ENCODE peak calls at places on chromosome 5, in four cellular contexts. One of them, this sample, is unnamed.

GRCh38 chr5:136285501-136285900 is 79.8 kb downstream of the TRPC7 start:
- DNase-seq in astrocyte: no peak
- DNase-seq in bronchial epithelial cell: no peak
- DNase-seq in colonic mucosa: no peak
- DNase-seq in this sample: peak

GRCh38 chr5:394671-395155 is 48.3 kb upstream of the EXOC3 start:
- DNase-seq in astrocyte: no peak
- DNase-seq in bronchial epithelial cell: no peak
- DNase-seq in colonic mucosa: peak
- DNase-seq in this sample: no peak

GRCh38 chr5:74626386-74627222 is 13.9 kb downstream of the ENC1 start:
- DNase-seq in astrocyte: no peak
- DNase-seq in bronchial epithelial cell: no peak
- DNase-seq in colonic mucosa: peak
- DNase-seq in this sample: no peak

GRCh38 chr5:58261605-58262004 is 198.3 kb downstream of the PLK2 start:
- DNase-seq in astrocyte: peak
- DNase-seq in bronchial epithelial cell: peak
- DNase-seq in colonic mucosa: no peak
- DNase-seq in this sample: peak

GRCh38 chr5:163190283-163190682 is 247.1 kb upstream of the CCNG1 start:
- DNase-seq in astrocyte: no peak
- DNase-seq in bronchial epithelial cell: no peak
- DNase-seq in colonic mucosa: no peak
- DNase-seq in this sample: no peak

GRCh38 chr5:119524461-119524860 is 72.2 kb downstream of the HSD17B4 start:
- DNase-seq in astrocyte: no peak
- DNase-seq in bronchial epithelial cell: no peak
- DNase-seq in colonic mucosa: no peak
- DNase-seq in this sample: peak

GRCh38 chr5:14153071-14153864 is 10.1 kb downstream of the TRIO start:
- DNase-seq in astrocyte: no peak
- DNase-seq in bronchial epithelial cell: no peak
- DNase-seq in colonic mucosa: no peak
- DNase-seq in this sample: no peak

GRCh38 chr5:32531885-32532520 is 53.4 kb upstream of the SUB1 start:
- DNase-seq in astrocyte: peak
- DNase-seq in bronchial epithelial cell: peak
- DNase-seq in colonic mucosa: no peak
- DNase-seq in this sample: peak

GRCh38 chr5:76620166-76620565 is 3.0 kb downstream of the F2RL2 start:
- DNase-seq in astrocyte: no peak
- DNase-seq in bronchial epithelial cell: no peak
- DNase-seq in colonic mucosa: no peak
- DNase-seq in this sample: no peak

GRCh38 chr5:160333726-160334125 is 21.4 kb upstream of the CCNJL start:
- DNase-seq in astrocyte: peak
- DNase-seq in bronchial epithelial cell: peak
- DNase-seq in colonic mucosa: no peak
- DNase-seq in this sample: peak

GRCh38 chr5:425714-426113 is 17.3 kb upstream of the EXOC3 start:
- DNase-seq in astrocyte: no peak
- DNase-seq in bronchial epithelial cell: peak
- DNase-seq in colonic mucosa: no peak
- DNase-seq in this sample: peak

GRCh38 chr5:90133941-90134340 is 275.6 kb downstream of the CETN3 start:
- DNase-seq in astrocyte: peak
- DNase-seq in bronchial epithelial cell: no peak
- DNase-seq in colonic mucosa: no peak
- DNase-seq in this sample: peak

GRCh38 chr5:37197340-37198050 is 51.7 kb downstream of the CPLANE1 start:
- DNase-seq in astrocyte: no peak
- DNase-seq in bronchial epithelial cell: no peak
- DNase-seq in colonic mucosa: no peak
- DNase-seq in this sample: peak

GRCh38 chr5:137282216-137282615 is 216.9 kb downstream of the SPOCK1 start:
- DNase-seq in astrocyte: peak
- DNase-seq in bronchial epithelial cell: peak
- DNase-seq in colonic mucosa: no peak
- DNase-seq in this sample: peak

GRCh38 chr5:113039229-113039628 is 62.6 kb downstream of the DCP2 start:
- DNase-seq in astrocyte: no peak
- DNase-seq in bronchial epithelial cell: no peak
- DNase-seq in colonic mucosa: no peak
- DNase-seq in this sample: no peak

GRCh38 chr5:166436857-166437256 is 1854.6 kb upstream of the WWC1 start:
- DNase-seq in astrocyte: peak
- DNase-seq in bronchial epithelial cell: peak
- DNase-seq in colonic mucosa: no peak
- DNase-seq in this sample: peak

GRCh38 chr5:157492886-157493285 is 32.9 kb downstream of the NIPAL4 start:
- DNase-seq in astrocyte: no peak
- DNase-seq in bronchial epithelial cell: no peak
- DNase-seq in colonic mucosa: no peak
- DNase-seq in this sample: no peak

GRCh38 chr5:98785244-98785643 is 11.8 kb downstream of the RGMB start:
- DNase-seq in astrocyte: no peak
- DNase-seq in bronchial epithelial cell: no peak
- DNase-seq in colonic mucosa: no peak
- DNase-seq in this sample: no peak

GRCh38 chr5:171437286-171437821 is 17.9 kb downstream of the FGF18 start:
- DNase-seq in astrocyte: no peak
- DNase-seq in bronchial epithelial cell: no peak
- DNase-seq in colonic mucosa: no peak
- DNase-seq in this sample: no peak

GRCh38 chr5:78458843-78459242 is 98.4 kb downstream of the SCAMP1 start:
- DNase-seq in astrocyte: no peak
- DNase-seq in bronchial epithelial cell: no peak
- DNase-seq in colonic mucosa: no peak
- DNase-seq in this sample: no peak

GRCh38 chr5:77957-78804 is 13.8 kb upstream of the PLEKHG4B start:
- DNase-seq in astrocyte: peak
- DNase-seq in bronchial epithelial cell: peak
- DNase-seq in colonic mucosa: no peak
- DNase-seq in this sample: peak

GRCh38 chr5:59793000-59793399 is 100.5 kb downstream of the PDE4D start:
- DNase-seq in astrocyte: peak
- DNase-seq in bronchial epithelial cell: peak
- DNase-seq in colonic mucosa: peak
- DNase-seq in this sample: peak

GRCh38 chr5:10737880-10738279 is 23.2 kb downstream of the DAP start:
- DNase-seq in astrocyte: no peak
- DNase-seq in bronchial epithelial cell: no peak
- DNase-seq in colonic mucosa: no peak
- DNase-seq in this sample: no peak

GRCh38 chr5:138573949-138574670 is 1.1 kb downstream of the HSPA9 start:
- DNase-seq in astrocyte: peak
- DNase-seq in bronchial epithelial cell: peak
- DNase-seq in colonic mucosa: no peak
- DNase-seq in this sample: no peak

GRCh38 chr5:154456540-154456939 is 10.7 kb downstream of the SAP30L start:
- DNase-seq in astrocyte: no peak
- DNase-seq in bronchial epithelial cell: no peak
- DNase-seq in colonic mucosa: no peak
- DNase-seq in this sample: no peak

GRCh38 chr5:12668564-12668963 is 764.3 kb upstream of the CTNND2 start:
- DNase-seq in astrocyte: no peak
- DNase-seq in bronchial epithelial cell: no peak
- DNase-seq in colonic mucosa: no peak
- DNase-seq in this sample: no peak

GRCh38 chr5:10283927-10284635 is 23.6 kb downstream of the CMBL start:
- DNase-seq in astrocyte: peak
- DNase-seq in bronchial epithelial cell: peak
- DNase-seq in colonic mucosa: peak
- DNase-seq in this sample: peak

GRCh38 chr5:119417891-119418781 is 34.2 kb upstream of the HSD17B4 start:
- DNase-seq in astrocyte: peak
- DNase-seq in bronchial epithelial cell: peak
- DNase-seq in colonic mucosa: no peak
- DNase-seq in this sample: peak

GRCh38 chr5:35436441-35437057 is 181.1 kb upstream of the SPEF2 start:
- DNase-seq in astrocyte: no peak
- DNase-seq in bronchial epithelial cell: peak
- DNase-seq in colonic mucosa: peak
- DNase-seq in this sample: peak

GRCh38 chr5:50853151-50853550 is 186.7 kb downstream of the PARP8 start:
- DNase-seq in astrocyte: no peak
- DNase-seq in bronchial epithelial cell: no peak
- DNase-seq in colonic mucosa: no peak
- DNase-seq in this sample: no peak

GRCh38 chr5:10701567-10702039 is 59.4 kb downstream of the DAP start:
- DNase-seq in astrocyte: peak
- DNase-seq in bronchial epithelial cell: no peak
- DNase-seq in colonic mucosa: peak
- DNase-seq in this sample: peak

GRCh38 chr5:92519717-92520632 is 1061.0 kb downstream of the NR2F1-AS1 start:
- DNase-seq in astrocyte: peak
- DNase-seq in bronchial epithelial cell: no peak
- DNase-seq in colonic mucosa: no peak
- DNase-seq in this sample: peak

GRCh38 chr5:51731641-51732040 is 348.4 kb downstream of the ISL1 start:
- DNase-seq in astrocyte: no peak
- DNase-seq in bronchial epithelial cell: peak
- DNase-seq in colonic mucosa: no peak
- DNase-seq in this sample: peak

GRCh38 chr5:74643160-74643562 is 2.6 kb upstream of the ENC1 start:
- DNase-seq in astrocyte: peak
- DNase-seq in bronchial epithelial cell: peak
- DNase-seq in colonic mucosa: no peak
- DNase-seq in this sample: peak

GRCh38 chr5:119287547-119288073 is 68.2 kb upstream of the TNFAIP8 start:
- DNase-seq in astrocyte: peak
- DNase-seq in bronchial epithelial cell: peak
- DNase-seq in colonic mucosa: no peak
- DNase-seq in this sample: no peak

DNA sequence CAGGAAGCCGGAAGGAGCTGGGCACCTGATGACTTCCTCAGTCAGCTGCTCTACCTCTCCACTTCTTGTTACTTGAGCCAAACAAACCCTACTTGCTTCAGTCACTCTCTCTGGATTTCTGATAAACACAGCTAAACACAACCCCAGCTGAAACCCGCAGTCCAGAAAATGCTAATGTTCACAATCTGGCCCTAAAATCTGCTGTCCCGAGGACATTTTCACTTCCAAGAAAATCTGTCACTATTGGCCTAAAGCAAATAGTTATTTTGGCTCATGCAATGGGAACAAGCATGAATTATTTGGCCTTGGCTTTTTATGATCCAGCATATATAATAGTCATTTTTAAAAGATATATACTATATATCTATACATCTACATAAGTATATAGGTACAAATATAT is 19.1 kb downstream of the FAM81B start:
- DNase-seq in astrocyte: no peak
- DNase-seq in bronchial epithelial cell: no peak
- DNase-seq in colonic mucosa: no peak
- DNase-seq in this sample: no peak
- H3K4me3 ChIP-seq in astrocyte: no peak
- H3K4me3 ChIP-seq in bronchial epithelial cell: no peak
- H3K4me3 ChIP-seq in colonic mucosa: no peak
- H3K4me3 ChIP-seq in this sample: no peak

GRCh38 chr5:141001466-141001853 is 35.2 kb downstream of the PCDHAC2 start:
- DNase-seq in astrocyte: no peak
- DNase-seq in bronchial epithelial cell: peak
- DNase-seq in colonic mucosa: no peak
- DNase-seq in this sample: no peak
- H3K4me3 ChIP-seq in astrocyte: peak
- H3K4me3 ChIP-seq in bronchial epithelial cell: peak
- H3K4me3 ChIP-seq in colonic mucosa: peak
- H3K4me3 ChIP-seq in this sample: no peak

GRCh38 chr5:135038202-135038828 is 4.3 kb upstream of the PITX1 start:
- DNase-seq in astrocyte: no peak
- DNase-seq in bronchial epithelial cell: no peak
- DNase-seq in colonic mucosa: no peak
- DNase-seq in this sample: no peak
- H3K4me3 ChIP-seq in astrocyte: no peak
- H3K4me3 ChIP-seq in bronchial epithelial cell: no peak
- H3K4me3 ChIP-seq in colonic mucosa: peak
- H3K4me3 ChIP-seq in this sample: no peak

GRCh38 chr5:177594071-177594470 is 2.1 kb downstream of the TMED9 start:
- DNase-seq in astrocyte: no peak
- DNase-seq in bronchial epithelial cell: no peak
- DNase-seq in colonic mucosa: no peak
- DNase-seq in this sample: no peak

GRCh38 chr5:177592905-177593304 is 902 bp downstream of the TMED9 start:
- DNase-seq in astrocyte: no peak
- DNase-seq in bronchial epithelial cell: no peak
- DNase-seq in colonic mucosa: no peak
- DNase-seq in this sample: no peak

GRCh38 chr5:177595026-177595585 is 3.1 kb downstream of the TMED9 start:
- DNase-seq in astrocyte: no peak
- DNase-seq in bronchial epithelial cell: no peak
- DNase-seq in colonic mucosa: no peak
- DNase-seq in this sample: no peak

GRCh38 chr5:177592010-177592834 is at the start of gene TMED9:
- DNase-seq in astrocyte: peak
- DNase-seq in bronchial epithelial cell: peak
- DNase-seq in colonic mucosa: peak
- DNase-seq in this sample: peak

GRCh38 chr5:177593511-177593910 is 1.5 kb downstream of the TMED9 start:
- DNase-seq in astrocyte: no peak
- DNase-seq in bronchial epithelial cell: no peak
- DNase-seq in colonic mucosa: no peak
- DNase-seq in this sample: no peak
- H3K4me3 ChIP-seq in astrocyte: peak
- H3K4me3 ChIP-seq in bronchial epithelial cell: no peak
- H3K4me3 ChIP-seq in colonic mucosa: peak
- H3K4me3 ChIP-seq in this sample: peak

GRCh38 chr5:16934669-16935068 is 1.4 kb downstream of the MYO10 start:
- DNase-seq in astrocyte: peak
- DNase-seq in bronchial epithelial cell: peak
- DNase-seq in colonic mucosa: no peak
- DNase-seq in this sample: peak

GRCh38 chr5:16933337-16933736 is 2.8 kb downstream of the MYO10 start:
- DNase-seq in astrocyte: no peak
- DNase-seq in bronchial epithelial cell: no peak
- DNase-seq in colonic mucosa: no peak
- DNase-seq in this sample: no peak

GRCh38 chr5:16932401-16932800 is 3.7 kb downstream of the MYO10 start:
- DNase-seq in astrocyte: no peak
- DNase-seq in bronchial epithelial cell: no peak
- DNase-seq in colonic mucosa: peak
- DNase-seq in this sample: no peak

GRCh38 chr5:16935271-16936149 is 578 bp downstream of the MYO10 start:
- DNase-seq in astrocyte: no peak
- DNase-seq in bronchial epithelial cell: peak
- DNase-seq in colonic mucosa: peak
- DNase-seq in this sample: no peak

GRCh38 chr5:16934123-16934522 is 2.0 kb downstream of the MYO10 start:
- DNase-seq in astrocyte: no peak
- DNase-seq in bronchial epithelial cell: peak
- DNase-seq in colonic mucosa: peak
- DNase-seq in this sample: peak
- H3K4me3 ChIP-seq in astrocyte: peak
- H3K4me3 ChIP-seq in bronchial epithelial cell: peak
- H3K4me3 ChIP-seq in colonic mucosa: peak
- H3K4me3 ChIP-seq in this sample: peak

GRCh38 chr5:180072556-180072955 is 997 bp upstream of the RNF130 start:
- DNase-seq in astrocyte: no peak
- DNase-seq in bronchial epithelial cell: no peak
- DNase-seq in colonic mucosa: no peak
- DNase-seq in this sample: no peak
- H3K4me3 ChIP-seq in astrocyte: no peak
- H3K4me3 ChIP-seq in bronchial epithelial cell: no peak
- H3K4me3 ChIP-seq in colonic mucosa: peak
- H3K4me3 ChIP-seq in this sample: no peak

GRCh38 chr5:1443991-1444360 is 1.3 kb downstream of the SLC6A3 start:
- DNase-seq in astrocyte: no peak
- DNase-seq in bronchial epithelial cell: no peak
- DNase-seq in colonic mucosa: no peak
- DNase-seq in this sample: no peak
- H3K4me3 ChIP-seq in astrocyte: no peak
- H3K4me3 ChIP-seq in bronchial epithelial cell: no peak
- H3K4me3 ChIP-seq in colonic mucosa: no peak
- H3K4me3 ChIP-seq in this sample: no peak